ENCODE peak calls at places on chromosomes 1 and 21, in four cellular contexts. Y, J, U and P are unnamed samples.

GRCh38 chr1:98920441-98921110 is 84.1 kb downstream of the PLPPR5 start:
- DNase-seq in U (no peak), J (no peak), Y (no peak), P (no peak)

GRCh38 chr1:8598060-8598724 is 219.2 kb downstream of the RERE start:
- DNase-seq in U (peak; percentile 39), Y (no peak), J (no peak), P (peak; percentile 51)

GRCh38 chr1:225428879-225429455 is 1.1 kb upstream of the LBR start:
- DNase-seq in U (no peak), J (no peak), Y (no peak), P (peak; percentile 61)

GRCh38 chr21:42225571-42226155 is 6.7 kb downstream of the ABCG1 start:
- DNase-seq in Y (peak; percentile 15), U (no peak), J (no peak), P (no peak)

GRCh38 chr1:48977273-48977672 is 200.6 kb upstream of the BEND5 start:
- DNase-seq in U (no peak), Y (no peak), J (no peak), P (no peak)

GRCh38 chr1:231100393-231100792 is 60.3 kb upstream of the FAM89A start:
- DNase-seq in J (no peak), U (no peak), Y (no peak), P (no peak)

GRCh38 chr1:201457508-201457960 is 11.5 kb downstream of the PHLDA3 start:
- DNase-seq in J (no peak), U (no peak), Y (no peak), P (no peak)

GRCh38 chr1:237873487-237873927 is 17.2 kb downstream of the ZP4 start:
- DNase-seq in Y (no peak), U (no peak), J (no peak), P (no peak)

GRCh38 chr1:43952731-43953350 is 6.1 kb downstream of the IPO13 start:
- DNase-seq in U (peak; percentile 66), Y (no peak), J (no peak), P (peak; percentile 100)

GRCh38 chr21:37445228-37445627 is 78.7 kb downstream of the DYRK1A start:
- DNase-seq in U (no peak), J (no peak), Y (no peak), P (no peak)

GRCh38 chr1:156410238-156410637 is 41.2 kb downstream of the RHBG start:
- DNase-seq in Y (no peak), U (no peak), J (no peak), P (no peak)

GRCh38 chr1:14844923-14845617 is 246.6 kb downstream of the KAZN start:
- DNase-seq in Y (peak; percentile 0), U (no peak), J (no peak), P (no peak)

GRCh38 chr1:160519542-160520435 is 3.3 kb downstream of the SLAMF6 start:
- DNase-seq in U (no peak), Y (no peak), J (no peak), P (no peak)

GRCh38 chr1:181485276-181486097 is 2.2 kb downstream of the CACNA1E start:
- DNase-seq in U (peak; percentile 82), J (no peak), Y (peak; percentile 50), P (peak; percentile 75)

GRCh38 chr21:21921410-21922232 is 923.4 kb downstream of the NCAM2 start:
- DNase-seq in U (peak; percentile 3), J (no peak), Y (no peak), P (peak; percentile 90)

GRCh38 chr1:98351506-98352038 is 309.9 kb upstream of the SNX7 start:
- DNase-seq in J (no peak), Y (no peak), U (no peak), P (no peak)

GRCh38 chr1:205565799-205566198 is 61.3 kb downstream of the CDK18 start:
- DNase-seq in Y (no peak), J (no peak), U (no peak), P (no peak)

GRCh38 chr1:236345728-236346127 is 48.4 kb upstream of the EDARADD start:
- DNase-seq in U (peak; percentile 25), Y (no peak), J (no peak), P (no peak)

GRCh38 chr1:198165927-198166647 is 9.3 kb downstream of the NEK7 start:
- DNase-seq in Y (no peak), J (no peak), U (no peak), P (no peak)